ENCODE peak calls at places on chromosomes 4 and X, in five cellular contexts. U, Y, L, W and R are unnamed samples.

GRCh38 chr4:73859614-73860088 is 6.6 kb downstream of the PF4V1 start:
- DNase-seq in L (peak; percentile 59), Y (no peak), W (no peak), U (no peak), R (no peak)

GRCh38 chr4:168995537-168996295 is 14.3 kb downstream of the CBR4 start:
- DNase-seq in Y (no peak), U (no peak), W (no peak), L (no peak), R (no peak)

GRCh38 chr4:116599859-116600258 is 485.5 kb downstream of the TRAM1L1 start:
- DNase-seq in L (no peak), Y (no peak), U (no peak), W (no peak), R (no peak)

GRCh38 chr4:113743690-113744089 is 17.8 kb downstream of the CAMK2D start:
- DNase-seq in Y (no peak), W (no peak), L (no peak), U (no peak), R (no peak)

GRCh38 chr4:137819964-137820383 is 287.7 kb upstream of the PCDH18 start:
- DNase-seq in L (peak; percentile 35), W (peak; percentile 35), Y (peak; percentile 2), U (no peak), R (peak; percentile 5)

GRCh38 chr4:90121961-90122748 is 5.0 kb upstream of the CCSER1 start:
- DNase-seq in Y (no peak), W (peak; percentile 8), L (no peak), U (no peak), R (no peak)

GRCh38 chrX:3346436-3347329 is at the start of gene MXRA5:
- DNase-seq in W (no peak), U (no peak), L (peak; percentile 28), Y (no peak), R (no peak)

GRCh38 chr4:53702334-53703266 is 111.3 kb upstream of the LNX1 start:
- DNase-seq in L (no peak), U (no peak), Y (peak; percentile 30), W (peak; percentile 82), R (peak; percentile 71)

GRCh38 chrX:44903107-44903506 is 30.1 kb downstream of the KDM6A start:
- DNase-seq in L (peak; percentile 4), U (peak; percentile 35), W (no peak), Y (no peak), R (no peak)

GRCh38 chrX:110561036-110561435 is 202.4 kb downstream of the RTL9 start:
- DNase-seq in Y (no peak), W (no peak), U (no peak), L (no peak), R (no peak)

GRCh38 chr4:168812806-168813205 is 197.2 kb downstream of the CBR4 start:
- DNase-seq in L (no peak), W (no peak), U (no peak), Y (no peak), R (no peak)